ENCODE peak calls at places on chromosome 11, in ten cellular contexts. Z, V, H, C, O, A, T, X, B and W are unnamed samples.

GRCh38 chr11:133636686-133637085 is 104.4 kb upstream of the OPCML start:
- DNase-seq in Z (no peak), V (no peak), H (no peak), C (no peak), O (no peak), A (no peak), T (no peak), X (no peak), B (no peak), W (no peak)

GRCh38 chr11:68012843-68013610 is 2.9 kb downstream of the ALDH3B1 start:
- DNase-seq in Z (no peak), V (peak; percentile 98), H (no peak), C (peak; percentile 99), O (no peak), A (no peak), T (no peak), X (peak; percentile 97), B (peak; percentile 95), W (no peak)

GRCh38 chr11:2513441-2513840 is 68.6 kb downstream of the KCNQ1 start:
- DNase-seq in Z (peak; percentile 17), V (no peak), H (no peak), C (peak; percentile 41), O (no peak), A (no peak), T (no peak), X (no peak), B (no peak), W (no peak)

GRCh38 chr11:63670738-63671321 is 346 bp downstream of the ATL3 start:
- DNase-seq in Z (peak; percentile 45), V (peak; percentile 65), H (no peak), C (peak; percentile 74), O (no peak), A (peak; percentile 63), T (peak; percentile 78), X (peak; percentile 67), B (peak; percentile 82), W (peak; percentile 61)

GRCh38 chr11:15206791-15207190 is 92.1 kb downstream of the INSC start:
- DNase-seq in Z (no peak), V (no peak), H (no peak), C (peak; percentile 48), O (no peak), A (no peak), T (no peak), X (no peak), B (no peak), W (no peak)

GRCh38 chr11:35579557-35580396 is 38.5 kb upstream of the FJX1 start:
- DNase-seq in Z (no peak), V (peak; percentile 82), H (peak; percentile 94), C (peak; percentile 78), O (peak; percentile 40), A (no peak), T (no peak), X (peak; percentile 90), B (peak; percentile 96), W (no peak)

GRCh38 chr11:129768356-129768755 is 47.3 kb upstream of the TMEM45B start:
- DNase-seq in Z (no peak), V (no peak), H (no peak), C (no peak), O (no peak), A (no peak), T (no peak), X (peak; percentile 24), B (no peak), W (no peak)

GRCh38 chr11:69867076-69868002 is 48.1 kb upstream of the FGF3 start:
- DNase-seq in Z (peak; percentile 28), V (no peak), H (no peak), C (peak; percentile 95), O (no peak), A (no peak), T (no peak), X (peak; percentile 98), B (no peak), W (no peak)

GRCh38 chr11:96306933-96307747 is 35.9 kb downstream of the MAML2 start:
- DNase-seq in Z (no peak), V (peak; percentile 94), H (peak; percentile 97), C (peak; percentile 91), O (no peak), A (no peak), T (peak; percentile 94), X (peak; percentile 99), B (peak; percentile 99), W (no peak)

GRCh38 chr11:120306519-120307242 is 18.4 kb upstream of the TLCD5 start:
- DNase-seq in Z (peak; percentile 89), V (peak; percentile 65), H (peak; percentile 56), C (peak; percentile 81), O (no peak), A (no peak), T (peak; percentile 76), X (peak; percentile 88), B (peak; percentile 84), W (no peak)

GRCh38 chr11:103798029-103798428 is 238.4 kb upstream of the DDI1 start:
- DNase-seq in Z (no peak), V (no peak), H (no peak), C (no peak), O (no peak), A (no peak), T (no peak), X (peak; percentile 8), B (peak; percentile 55), W (no peak)

GRCh38 chr11:125342281-125342980 is 153.6 kb downstream of the FEZ1 start:
- DNase-seq in Z (no peak), V (no peak), H (no peak), C (no peak), O (no peak), A (no peak), T (no peak), X (no peak), B (no peak), W (no peak)

GRCh38 chr11:32310218-32310601 is 125.1 kb downstream of the WT1 start:
- DNase-seq in Z (no peak), V (no peak), H (no peak), C (no peak), O (no peak), A (no peak), T (no peak), X (no peak), B (peak; percentile 9), W (no peak)

GRCh38 chr11:96279421-96280290 is 63.3 kb downstream of the MAML2 start:
- DNase-seq in Z (no peak), V (no peak), H (no peak), C (no peak), O (no peak), A (no peak), T (peak; percentile 46), X (peak; percentile 66), B (no peak), W (no peak)